ENCODE peak calls at places on chromosomes 5 and 9, in four cellular contexts. D, U, V and F are unnamed samples.

GRCh38 chr5:104513194-104513602 is 950.6 kb upstream of the NUDT12 start:
- DNase-seq in V (no peak), D (no peak), U (no peak), F (no peak)

GRCh38 chr5:151718653-151719052 is 31.9 kb upstream of the SPARC start:
- DNase-seq in U (no peak), V (no peak), D (no peak), F (no peak)

GRCh38 chr5:67290620-67291019 is 94.0 kb upstream of the CD180 start:
- DNase-seq in V (no peak), U (no peak), D (no peak), F (no peak)

GRCh38 chr5:36214434-36214833 is 27.3 kb downstream of the NADK2 start:
- DNase-seq in U (no peak), V (no peak), D (no peak), F (no peak)

GRCh38 chr5:122773615-122774014 is 1.3 kb upstream of the SNX2 start:
- DNase-seq in D (no peak), U (no peak), V (no peak), F (no peak)

GRCh38 chr5:177462021-177462670 is 11.3 kb downstream of the DBN1 start:
- DNase-seq in V (no peak), U (no peak), D (peak; percentile 55), F (no peak)

GRCh38 chr9:3874472-3875370 is 348.9 kb upstream of the RFX3 start:
- DNase-seq in U (no peak), V (no peak), D (no peak), F (no peak)

GRCh38 chr5:132265336-132266030 is 8.0 kb downstream of the PDLIM4 start:
- DNase-seq in D (peak; percentile 38), U (peak; percentile 86), V (no peak), F (no peak)

GRCh38 chr5:129960831-129961230 is 56.6 kb downstream of the CHSY3 start:
- DNase-seq in U (no peak), V (no peak), D (no peak), F (no peak)

GRCh38 chr5:92222449-92222848 is 839.3 kb upstream of the ARRDC3 start:
- DNase-seq in V (no peak), U (no peak), D (no peak), F (no peak)

GRCh38 chr5:74516217-74516636 is 124.3 kb downstream of the ENC1 start:
- DNase-seq in U (no peak), D (no peak), V (no peak), F (no peak)

GRCh38 chr9:103078581-103078980 is 83.4 kb downstream of the CYLC2 start:
- DNase-seq in V (no peak), U (no peak), D (no peak), F (no peak)

GRCh38 chr5:139061274-139061673 is 136.9 kb downstream of the SIL1 start:
- DNase-seq in D (peak; percentile 48), V (no peak), U (peak; percentile 77), F (no peak)

GRCh38 chr9:78054180-78054579 is 22.6 kb upstream of the GNAQ start:
- DNase-seq in U (no peak), D (no peak), V (peak; percentile 11), F (peak; percentile 53)

GRCh38 chr5:5521029-5521428 is 98.6 kb downstream of the ICE1 start:
- DNase-seq in U (no peak), V (no peak), D (no peak), F (no peak)

GRCh38 chr5:95818181-95819147 is 4.1 kb downstream of the GLRX start:
- DNase-seq in D (no peak), V (no peak), U (peak; percentile 59), F (no peak)

GRCh38 chr5:20959347-20959746 is 971.3 kb upstream of the CDH18 start:
- DNase-seq in V (no peak), D (no peak), U (no peak), F (no peak)

GRCh38 chr5:122169350-122170103 is 40.2 kb downstream of the ZNF474 start:
- DNase-seq in D (no peak), U (no peak), V (no peak), F (no peak)

GRCh38 chr9:91433180-91433579 is 9.5 kb upstream of the NFIL3 start:
- DNase-seq in V (no peak), D (no peak), U (no peak), F (no peak)

GRCh38 chr5:10946050-10946449 is 185.0 kb upstream of the DAP start:
- DNase-seq in U (no peak), D (no peak), V (no peak), F (no peak)

GRCh38 chr9:97705354-97705950 is 8.3 kb upstream of the XPA start:
- DNase-seq in V (no peak), D (no peak), U (no peak), F (peak; percentile 26)

GRCh38 chr5:167763772-167764171 is 527.7 kb upstream of the WWC1 start:
- DNase-seq in U (no peak), V (no peak), D (no peak), F (no peak)

DNA sequence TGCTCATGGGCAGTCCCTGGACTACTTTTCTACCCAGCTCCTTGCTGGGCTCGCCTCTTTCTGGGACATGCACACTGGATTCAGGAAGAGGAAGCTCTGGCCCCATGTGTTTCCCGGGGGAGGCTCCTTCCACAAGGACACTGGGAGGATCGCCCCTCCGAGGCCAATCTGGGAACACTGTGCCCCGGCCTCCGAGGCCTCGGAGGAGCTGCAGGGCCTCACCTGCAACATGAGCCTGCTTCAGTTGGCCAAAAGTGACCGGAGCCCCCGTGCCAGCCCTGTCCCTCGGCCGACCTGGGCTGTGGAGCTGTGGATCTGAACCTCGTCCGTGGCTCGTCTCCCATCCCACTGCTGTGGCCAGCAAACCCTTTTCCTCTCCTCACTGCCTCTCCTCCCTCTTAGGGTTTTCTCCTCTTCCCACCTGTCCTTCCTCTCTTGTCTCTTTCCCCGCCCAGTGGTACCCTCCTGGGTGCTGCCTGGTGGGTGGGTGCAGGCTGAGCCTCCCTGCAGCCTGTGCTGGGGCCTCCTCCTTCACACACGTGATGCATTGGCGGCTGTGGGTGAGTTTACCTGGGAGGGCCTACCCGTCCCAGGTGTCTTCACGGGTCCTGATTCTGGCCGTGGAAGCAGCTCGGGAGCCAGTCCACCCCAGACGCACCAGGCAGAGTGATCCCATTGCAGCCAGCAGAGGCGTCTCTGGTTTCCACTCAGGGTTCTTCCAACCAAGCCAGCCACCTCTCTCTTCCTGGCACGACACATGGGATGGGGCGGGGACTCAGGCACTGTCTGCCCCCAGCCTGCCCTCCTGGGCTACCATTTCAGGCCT is 241.8 kb downstream of the CACNA1B start:
- DNase-seq in D (no peak), V (no peak), U (no peak), F (no peak)
- H3K9me3 ChIP-seq in D (no peaks in the 10 kb centered on the region), V (no peaks in the 10 kb centered on the region), U (no peaks in the 10 kb centered on the region), F (no peaks in the 10 kb centered on the region)

GRCh38 chr9:15244001-15244441 is 63.0 kb downstream of the TTC39B start:
- DNase-seq in D (no peak), U (no peak), V (no peak), F (no peak)

GRCh38 chr9:15248596-15248995 is 58.4 kb downstream of the TTC39B start:
- DNase-seq in D (no peak), U (no peak), V (no peak), F (no peak)

GRCh38 chr9:15246688-15247087 is 60.3 kb downstream of the TTC39B start:
- DNase-seq in U (no peak), D (no peak), V (no peak), F (no peak)

GRCh38 chr9:15248106-15248505 is 58.9 kb downstream of the TTC39B start:
- DNase-seq in V (no peak), D (no peak), U (no peak), F (no peak)

DNA sequence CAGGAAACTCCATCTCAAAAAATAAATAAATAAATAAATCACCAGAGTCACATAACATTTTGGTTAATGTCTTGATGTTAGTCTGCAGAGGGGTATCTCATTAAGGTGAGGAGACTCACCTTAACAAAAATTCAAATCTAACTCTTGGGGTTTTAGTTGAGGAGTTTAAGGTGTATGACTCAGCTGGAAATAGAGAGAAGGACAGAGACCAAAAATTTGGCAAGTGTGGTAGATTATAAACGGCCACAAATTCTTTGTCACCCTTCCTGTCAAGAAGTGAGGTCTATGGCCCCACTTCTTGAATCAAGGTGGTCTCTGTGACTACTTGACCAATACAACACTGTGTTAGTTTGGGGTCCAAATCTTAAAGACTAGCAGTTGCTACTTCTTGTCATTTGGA is 60.8 kb downstream of the TTC39B start:
- DNase-seq in D (no peak), V (no peak), U (no peak), F (no peak)
- H3K27ac ChIP-seq in D (no peak overlapping the region), V (no peak overlapping the region), U (no peak overlapping the region), F (no peak overlapping the region)

GRCh38 chr9:127912882-127913281 is 4.0 kb downstream of the ST6GALNAC4 start:
- DNase-seq in V (no peak), U (no peak), D (no peak), F (no peak)

GRCh38 chr9:127912296-127912695 is 4.5 kb downstream of the ST6GALNAC4 start:
- DNase-seq in U (peak; percentile 46), D (no peak), V (no peak), F (no peak)

GRCh38 chr9:127908660-127908926 is 8.2 kb downstream of the ST6GALNAC4 start:
- DNase-seq in U (no peak), D (no peak), V (no peak), F (no peak)

GRCh38 chr9:127909839-127910273 is 7.0 kb downstream of the ST6GALNAC4 start:
- DNase-seq in D (no peak), U (peak; percentile 54), V (no peak), F (no peak)

DNA sequence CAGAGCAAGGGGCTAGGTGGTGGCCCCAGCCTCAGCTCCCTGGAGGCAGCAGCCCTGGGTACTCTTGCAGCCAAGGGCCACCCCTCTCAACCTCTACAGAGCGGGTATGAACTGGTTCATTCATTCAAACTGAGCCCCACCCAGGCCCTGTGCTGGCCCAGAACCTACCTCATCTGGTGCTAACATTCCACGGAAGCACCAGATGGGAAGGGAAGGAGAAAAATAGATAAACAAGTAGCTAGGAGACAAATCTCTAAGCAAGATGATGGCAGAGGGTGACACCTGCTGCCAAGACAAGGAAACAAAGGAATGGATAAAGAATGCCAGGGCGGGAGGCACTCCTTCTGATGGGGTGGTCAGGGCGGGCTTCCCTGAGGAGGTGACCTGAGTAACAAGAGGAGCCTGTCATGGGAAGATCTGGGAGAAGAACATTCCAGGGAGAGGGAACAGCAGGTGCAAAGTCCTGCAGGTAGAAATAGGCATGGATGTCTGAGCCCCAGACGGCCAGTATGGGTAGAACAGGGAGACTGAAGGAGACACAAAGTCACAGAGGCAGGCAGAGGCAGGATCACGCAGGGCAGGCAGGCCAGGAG is 6.1 kb downstream of the ST6GALNAC4 start:
- DNase-seq in D (no peak), V (no peak), U (no peak), F (no peak)
- H3K4me1 ChIP-seq in D (peaks cover 26% of the 10 kb centered on the region), V (peaks cover 61% of the 10 kb centered on the region), U (no peaks in the 10 kb centered on the region), F (peaks cover 38% of the 10 kb centered on the region)

DNA sequence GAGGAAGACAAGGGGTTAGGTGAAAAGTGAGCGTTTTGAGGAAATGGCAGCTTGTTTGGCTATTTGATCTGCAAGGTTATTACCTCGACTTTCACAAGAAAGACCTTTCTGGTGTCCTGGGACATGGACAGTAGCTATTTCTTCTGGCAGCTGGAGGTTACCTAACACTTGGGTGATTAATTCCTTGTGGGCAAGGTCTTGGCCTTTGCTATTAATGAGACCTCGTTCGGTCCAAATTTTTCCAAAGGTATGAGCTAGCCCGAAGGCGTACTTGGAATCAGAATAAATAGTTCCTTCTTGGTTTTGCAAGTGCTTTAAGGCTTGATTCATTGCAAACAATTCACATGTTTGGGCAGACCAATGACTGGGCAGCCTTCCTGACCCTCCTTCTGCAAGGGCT is 4.9 kb downstream of the GTF3C5 start:
- DNase-seq in D (no peak), U (no peak), V (no peak), F (no peak)
- H3K9me3 ChIP-seq in D (no peaks in the 10 kb centered on the region), U (no peaks in the 10 kb centered on the region), V (no peaks in the 10 kb centered on the region), F (no peaks in the 10 kb centered on the region)